ENCODE peak calls at places on chromosomes 12 and 14, in six cellular contexts. One of them, this sample, is unnamed.
A peak's percentile ranks its signal among the peaks of the same experiment; 100 is the strongest.

GRCh38 chr14:65850429-65851145 is 438.1 kb downstream of the FUT8 start:
- DNase-seq in SHP77: no peak
- DNase-seq in nephron progenitor cell: no peak
- DNase-seq in HEK293T: no peak
- DNase-seq in stromal cell of bone marrow: no peak
- DNase-seq in C1 segment of cervical spinal cord: peak; percentile 96
- DNase-seq in this sample: no peak

GRCh38 chr14:90454041-90455000 is 57.5 kb downstream of the CALM1 start:
- DNase-seq in nephron progenitor cell: peak; percentile 86
- DNase-seq in SHP77: no peak
- DNase-seq in HEK293T: peak; percentile 72
- DNase-seq in stromal cell of bone marrow: peak; percentile 33
- DNase-seq in C1 segment of cervical spinal cord: peak; percentile 97
- DNase-seq in this sample: peak; percentile 90

GRCh38 chr14:75242546-75243273 is 35.9 kb upstream of the FOS start:
- DNase-seq in stromal cell of bone marrow: peak; percentile 75
- DNase-seq in SHP77: peak; percentile 26
- DNase-seq in HEK293T: no peak
- DNase-seq in C1 segment of cervical spinal cord: no peak
- DNase-seq in nephron progenitor cell: no peak
- DNase-seq in this sample: no peak

GRCh38 chr14:64817631-64818030 is 62.1 kb downstream of the SPTB start:
- DNase-seq in stromal cell of bone marrow: no peak
- DNase-seq in nephron progenitor cell: no peak
- DNase-seq in SHP77: no peak
- DNase-seq in HEK293T: no peak
- DNase-seq in C1 segment of cervical spinal cord: no peak
- DNase-seq in this sample: no peak

GRCh38 chr12:67279637-67280036 is 10.5 kb downstream of the CAND1 start:
- DNase-seq in HEK293T: no peak
- DNase-seq in nephron progenitor cell: no peak
- DNase-seq in stromal cell of bone marrow: no peak
- DNase-seq in C1 segment of cervical spinal cord: no peak
- DNase-seq in SHP77: no peak
- DNase-seq in this sample: no peak

GRCh38 chr12:66596189-66596588 is 82.7 kb downstream of the GRIP1 start:
- DNase-seq in HEK293T: no peak
- DNase-seq in SHP77: no peak
- DNase-seq in C1 segment of cervical spinal cord: no peak
- DNase-seq in nephron progenitor cell: no peak
- DNase-seq in stromal cell of bone marrow: peak; percentile 17
- DNase-seq in this sample: no peak

GRCh38 chr12:59596232-59597143 is 659 bp downstream of the SLC16A7 start:
- DNase-seq in nephron progenitor cell: peak; percentile 58
- DNase-seq in SHP77: peak; percentile 72
- DNase-seq in C1 segment of cervical spinal cord: peak; percentile 85
- DNase-seq in stromal cell of bone marrow: peak; percentile 58
- DNase-seq in HEK293T: peak; percentile 13
- DNase-seq in this sample: peak; percentile 45

GRCh38 chr14:69789118-69789640 is 7.9 kb downstream of the SLC10A1 start:
- DNase-seq in SHP77: no peak
- DNase-seq in HEK293T: no peak
- DNase-seq in nephron progenitor cell: no peak
- DNase-seq in stromal cell of bone marrow: no peak
- DNase-seq in C1 segment of cervical spinal cord: no peak
- DNase-seq in this sample: no peak

GRCh38 chr12:28710882-28711281 is 438.2 kb upstream of the FAR2 start:
- DNase-seq in stromal cell of bone marrow: peak; percentile 65
- DNase-seq in C1 segment of cervical spinal cord: no peak
- DNase-seq in SHP77: no peak
- DNase-seq in HEK293T: no peak
- DNase-seq in nephron progenitor cell: no peak
- DNase-seq in this sample: no peak

GRCh38 chr14:53509845-53510244 is 356.7 kb upstream of the DDHD1 start:
- DNase-seq in C1 segment of cervical spinal cord: no peak
- DNase-seq in HEK293T: no peak
- DNase-seq in stromal cell of bone marrow: peak; percentile 52
- DNase-seq in SHP77: no peak
- DNase-seq in nephron progenitor cell: no peak
- DNase-seq in this sample: no peak

GRCh38 chr12:12229556-12230092 is 37.2 kb downstream of the LRP6 start:
- DNase-seq in HEK293T: no peak
- DNase-seq in stromal cell of bone marrow: no peak
- DNase-seq in nephron progenitor cell: no peak
- DNase-seq in SHP77: no peak
- DNase-seq in C1 segment of cervical spinal cord: no peak
- DNase-seq in this sample: no peak

GRCh38 chr14:72666610-72667009 is 227.3 kb downstream of the DPF3 start:
- DNase-seq in nephron progenitor cell: no peak
- DNase-seq in stromal cell of bone marrow: no peak
- DNase-seq in C1 segment of cervical spinal cord: no peak
- DNase-seq in HEK293T: no peak
- DNase-seq in SHP77: no peak
- DNase-seq in this sample: no peak

GRCh38 chr12:21542412-21542811 is 16.3 kb downstream of the SPX start:
- DNase-seq in nephron progenitor cell: no peak
- DNase-seq in HEK293T: no peak
- DNase-seq in SHP77: no peak
- DNase-seq in stromal cell of bone marrow: no peak
- DNase-seq in C1 segment of cervical spinal cord: no peak
- DNase-seq in this sample: no peak

GRCh38 chr14:83706555-83706954 is 1823.4 kb upstream of the FLRT2 start:
- DNase-seq in HEK293T: no peak
- DNase-seq in SHP77: no peak
- DNase-seq in C1 segment of cervical spinal cord: no peak
- DNase-seq in nephron progenitor cell: no peak
- DNase-seq in stromal cell of bone marrow: no peak
- DNase-seq in this sample: no peak

GRCh38 chr12:104670439-104671406 is 214.0 kb downstream of the CHST11 start:
- DNase-seq in HEK293T: no peak
- DNase-seq in C1 segment of cervical spinal cord: no peak
- DNase-seq in stromal cell of bone marrow: no peak
- DNase-seq in nephron progenitor cell: no peak
- DNase-seq in SHP77: no peak
- DNase-seq in this sample: no peak

GRCh38 chr12:6285063-6285477 is 25.4 kb upstream of the PLEKHG6 start:
- DNase-seq in stromal cell of bone marrow: peak; percentile 47
- DNase-seq in SHP77: no peak
- DNase-seq in nephron progenitor cell: peak; percentile 76
- DNase-seq in HEK293T: peak; percentile 86
- DNase-seq in C1 segment of cervical spinal cord: no peak
- DNase-seq in this sample: peak; percentile 81

GRCh38 chr12:30988086-30988485 is 61.5 kb downstream of the TSPAN11 start:
- DNase-seq in HEK293T: no peak
- DNase-seq in stromal cell of bone marrow: no peak
- DNase-seq in SHP77: no peak
- DNase-seq in nephron progenitor cell: no peak
- DNase-seq in C1 segment of cervical spinal cord: no peak
- DNase-seq in this sample: no peak

GRCh38 chr14:67572608-67573007 is 27.5 kb downstream of the PIGH start:
- DNase-seq in SHP77: no peak
- DNase-seq in HEK293T: no peak
- DNase-seq in nephron progenitor cell: no peak
- DNase-seq in stromal cell of bone marrow: no peak
- DNase-seq in C1 segment of cervical spinal cord: no peak
- DNase-seq in this sample: no peak

GRCh38 chr12:98260276-98260675 is 255.1 kb upstream of the TMPO start:
- DNase-seq in C1 segment of cervical spinal cord: no peak
- DNase-seq in nephron progenitor cell: no peak
- DNase-seq in SHP77: no peak
- DNase-seq in stromal cell of bone marrow: no peak
- DNase-seq in HEK293T: no peak
- DNase-seq in this sample: no peak

GRCh38 chr12:57744194-57744776 is 554 bp upstream of the TSPAN31 start:
- DNase-seq in SHP77: peak; percentile 77
- DNase-seq in nephron progenitor cell: peak; percentile 72
- DNase-seq in stromal cell of bone marrow: peak; percentile 79
- DNase-seq in HEK293T: peak; percentile 74
- DNase-seq in C1 segment of cervical spinal cord: no peak
- DNase-seq in this sample: peak; percentile 58

GRCh38 chr14:24798911-24799310 is 164.9 kb upstream of the GZMB start:
- DNase-seq in HEK293T: no peak
- DNase-seq in SHP77: no peak
- DNase-seq in C1 segment of cervical spinal cord: no peak
- DNase-seq in stromal cell of bone marrow: no peak
- DNase-seq in nephron progenitor cell: no peak
- DNase-seq in this sample: no peak

GRCh38 chr14:21454843-21455550 is 926 bp downstream of the CHD8 start:
- DNase-seq in C1 segment of cervical spinal cord: peak; percentile 25
- DNase-seq in HEK293T: no peak
- DNase-seq in nephron progenitor cell: no peak
- DNase-seq in SHP77: peak; percentile 10
- DNase-seq in stromal cell of bone marrow: no peak
- DNase-seq in this sample: no peak

GRCh38 chr14:68948686-68949085 is 30.4 kb downstream of the ACTN1 start:
- DNase-seq in SHP77: no peak
- DNase-seq in C1 segment of cervical spinal cord: no peak
- DNase-seq in nephron progenitor cell: no peak
- DNase-seq in HEK293T: no peak
- DNase-seq in stromal cell of bone marrow: no peak
- DNase-seq in this sample: no peak